ENCODE peak calls at places on chromosomes 13 and 19, in eight cellular contexts. C is transverse colon, R is right lobe of liver, I is testis, O is suprapubic skin, M is A549, D is uterus, H is endothelial cell of umbilical vein. F is an unnamed sample.
A peak's percentile ranks its signal among the peaks of the same experiment; 100 is the strongest.

GRCh38 chr19:10962863-10963262 is 2.0 kb downstream of the SMARCA4 start:
- DNase-seq in C (no peak), R (no peak), I (no peak), O (no peak), M (no peak), D (no peak), H (no peak), F (no peak)

GRCh38 chr19:43983912-43984686 is at the start of gene ZNF155:
- DNase-seq in C (peak; percentile 91), R (peak; percentile 96), I (peak; percentile 98), O (peak; percentile 95), M (peak; percentile 93), D (peak; percentile 88), H (peak; percentile 95), F (peak; percentile 76)

GRCh38 chr13:107834717-107835116 is 380.6 kb downstream of the LIG4 start:
- DNase-seq in C (no peak), R (no peak), I (no peak), O (no peak), M (no peak), D (no peak), H (no peak), F (no peak)

GRCh38 chr13:69619651-69620050 is 488.0 kb upstream of the ATXN8OS start:
- DNase-seq in C (no peak), R (no peak), I (no peak), O (no peak), M (no peak), D (no peak), H (no peak), F (no peak)

GRCh38 chr19:27775395-27775794 is 1437.6 kb downstream of the UQCRFS1 start:
- DNase-seq in C (no peak), R (no peak), I (no peak), O (no peak), M (no peak), D (no peak), H (no peak), F (no peak)

GRCh38 chr19:13234518-13234917 is 84.3 kb downstream of the IER2 start:
- DNase-seq in C (peak; percentile 73), R (peak; percentile 63), I (peak; percentile 52), O (no peak), M (peak; percentile 37), D (peak; percentile 24), H (no peak), F (peak; percentile 8)

GRCh38 chr13:35621989-35622388 is 145.5 kb upstream of the MAB21L1 start:
- DNase-seq in C (no peak), R (no peak), I (no peak), O (no peak), M (no peak), D (no peak), H (peak; percentile 27), F (no peak)

GRCh38 chr13:79995334-79995733 is 345.6 kb downstream of the SPRY2 start:
- DNase-seq in C (no peak), R (no peak), I (no peak), O (no peak), M (no peak), D (no peak), H (peak; percentile 44), F (no peak)

GRCh38 chr13:69633044-69633443 is 474.6 kb upstream of the ATXN8OS start:
- DNase-seq in C (no peak), R (no peak), I (no peak), O (no peak), M (no peak), D (no peak), H (no peak), F (no peak)

GRCh38 chr13:46893820-46894533 is 2.9 kb downstream of the HTR2A start:
- DNase-seq in C (peak; percentile 66), R (peak; percentile 67), I (peak; percentile 84), O (peak; percentile 76), M (peak; percentile 31), D (peak; percentile 78), H (peak; percentile 43), F (peak; percentile 52)

GRCh38 chr13:112131740-112132113 is 64.8 kb downstream of the SOX1 start:
- DNase-seq in C (peak; percentile 64), R (no peak), I (no peak), O (no peak), M (no peak), D (no peak), H (no peak), F (no peak)

GRCh38 chr13:97946951-97947588 is 6.4 kb upstream of the IPO5 start:
- DNase-seq in C (no peak), R (no peak), I (no peak), O (no peak), M (peak; percentile 34), D (no peak), H (no peak), F (no peak)

GRCh38 chr19:54168174-54168917 is 4.6 kb downstream of the TMC4 start:
- DNase-seq in C (peak; percentile 96), R (peak; percentile 91), I (peak; percentile 95), O (peak; percentile 90), M (peak; percentile 95), D (peak; percentile 91), H (peak; percentile 82), F (peak; percentile 94)

GRCh38 chr13:97627566-97627965 is 193.6 kb downstream of the RAP2A start:
- DNase-seq in C (no peak), R (no peak), I (peak; percentile 54), O (no peak), M (no peak), D (peak; percentile 31), H (no peak), F (no peak)

GRCh38 chr13:29859971-29860370 is 9.6 kb upstream of the UBL3 start:
- DNase-seq in C (no peak), R (no peak), I (no peak), O (no peak), M (no peak), D (no peak), H (no peak), F (no peak)

GRCh38 chr13:99331881-99332293 is 24.7 kb upstream of the GPR183 start:
- DNase-seq in C (no peak), R (no peak), I (no peak), O (no peak), M (no peak), D (no peak), H (no peak), F (no peak)

GRCh38 chr19:46818812-46819211 is 30.4 kb upstream of the SLC1A5 start:
- DNase-seq in C (no peak), R (no peak), I (peak; percentile 60), O (no peak), M (no peak), D (no peak), H (no peak), F (no peak)

GRCh38 chr19:4579389-4579788 is 19.9 kb upstream of the SEMA6B start:
- DNase-seq in C (no peak), R (no peak), I (no peak), O (no peak), M (no peak), D (no peak), H (no peak), F (no peak)
- TF ChIP-seq POLR2A in C (no peak), R (no peak), I (no peak), O (no peak), M (no peak), D (no peak), H (no peak), F (no peak)

DNA sequence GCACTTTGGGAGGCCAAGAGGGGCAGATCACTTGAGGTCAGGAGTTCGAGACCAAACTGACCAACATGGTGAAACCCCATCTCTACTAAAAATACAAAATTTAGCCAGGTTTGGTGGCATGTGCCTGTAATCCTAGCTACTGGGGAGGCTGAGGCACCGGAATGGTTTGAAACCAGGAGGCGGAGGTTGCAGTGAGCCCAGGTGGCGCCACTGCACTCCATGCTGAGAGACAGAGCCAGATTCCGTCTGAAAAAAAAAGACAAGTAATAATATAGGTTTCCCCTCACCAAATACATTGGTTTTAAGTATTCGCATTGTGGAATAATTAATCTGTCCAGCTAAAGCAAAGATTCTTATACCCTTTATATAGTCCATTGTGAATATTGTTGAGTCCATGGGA is 1544.6 kb downstream of the OLFM4 start:
- DNase-seq in C (no peak), R (no peak), I (no peak), O (no peak), M (no peak), D (no peak), H (no peak), F (no peak)
- TF ChIP-seq CTCF in C (no peak), R (no peak), I (no peak), O (no peak), M (no peak), D (no peak), H (no peak), F (no peak)

DNA sequence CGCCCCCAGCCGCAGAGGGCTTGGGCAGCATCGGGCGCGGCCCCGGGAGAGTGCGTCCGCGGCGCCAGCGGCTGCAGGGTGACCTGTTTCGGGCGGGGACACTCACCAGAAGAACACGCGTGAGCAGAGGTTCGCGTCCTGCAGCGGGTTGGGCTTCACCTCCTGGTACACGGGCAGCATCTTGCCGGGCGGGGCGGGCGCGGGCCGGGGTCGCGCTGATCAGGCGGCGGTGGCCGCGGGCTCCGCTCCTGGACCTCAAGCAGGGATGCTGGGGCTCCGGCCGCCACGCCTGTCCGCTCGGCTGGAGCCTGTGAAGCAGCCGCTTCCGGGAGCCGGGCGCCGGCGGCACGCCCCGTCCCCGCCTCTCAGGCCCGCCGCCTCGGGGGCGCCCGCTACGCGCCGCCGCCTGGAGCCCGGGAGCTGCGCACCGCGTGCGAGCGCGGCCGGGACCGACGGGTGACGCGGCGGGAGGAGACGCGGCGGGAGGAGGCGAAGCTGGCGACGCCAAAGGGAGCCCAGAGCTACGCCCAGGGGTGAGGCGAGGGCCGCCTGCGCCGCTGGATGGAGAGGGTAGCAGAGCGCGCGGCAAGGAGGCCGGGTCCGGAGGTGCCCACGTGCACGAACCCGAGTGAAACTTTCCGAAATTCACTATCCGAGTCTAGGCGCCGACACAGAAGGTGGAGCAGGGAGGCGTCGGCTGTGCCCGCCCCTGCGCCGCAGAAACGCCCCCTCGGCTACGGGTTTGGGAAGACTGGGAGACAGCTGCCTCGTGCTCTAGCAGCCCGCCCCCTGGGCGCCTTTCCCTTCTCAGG is at the start of gene ABCC4:
- DNase-seq in C (peak; percentile 73), R (peak; percentile 53), I (peak; percentile 76), O (peak; percentile 70), M (peak; percentile 64), D (peak; percentile 70), H (peak; percentile 72), F (peak; percentile 17)
- TF ChIP-seq POLR2A in C (no peak), R (peak; percentile 17), I (no peak), O (no peak), M (peak; percentile 27), D (no peak), H (peak; percentile 21), F (no peak)

GRCh38 chr19:6672693-6673290 is 2.8 kb upstream of the TNFSF14 start:
- DNase-seq in C (no peak), R (no peak), I (no peak), O (no peak), M (no peak), D (no peak), H (no peak), F (no peak)

GRCh38 chr19:6676288-6676687 is 6.3 kb upstream of the TNFSF14 start:
- DNase-seq in C (no peak), R (no peak), I (no peak), O (no peak), M (no peak), D (no peak), H (no peak), F (no peak)

GRCh38 chr19:6671960-6672359 is 2.0 kb upstream of the TNFSF14 start:
- DNase-seq in C (no peak), R (no peak), I (no peak), O (no peak), M (no peak), D (no peak), H (no peak), F (no peak)

GRCh38 chr19:6677495-6677894 is 7.5 kb upstream of the TNFSF14 start:
- DNase-seq in C (no peak), R (no peak), I (no peak), O (no peak), M (no peak), D (no peak), H (no peak), F (no peak)

GRCh38 chr19:6674868-6675305 is 4.9 kb upstream of the TNFSF14 start:
- DNase-seq in C (peak; percentile 67), R (peak; percentile 73), I (peak; percentile 43), O (no peak), M (peak; percentile 33), D (peak; percentile 34), H (peak; percentile 56), F (peak; percentile 28)
- TF ChIP-seq CTCF in C (no peak), R (no peak), I (no peak), O (no peak), M (no peak), D (no peak), H (no peak), F (no peak)